ENCODE peak calls at places on chromosomes 7 and 10, in six cellular contexts. One of them, this sample, is unnamed. For H3K9me3, the result is how much of the 10 kb centered on the place peaks cover.

GRCh38 chr7:485188-486081 is 34.2 kb downstream of the PDGFA start:
- DNase-seq in fibroblast of lung: no peak
- DNase-seq in PC-3: peak
- DNase-seq in neuronal stem cell: no peak
- DNase-seq in mammary epithelial cell: peak
- DNase-seq in A549: no peak
- DNase-seq in this sample: peak

GRCh38 chr7:140674356-140674800 is 1.6 kb downstream of the ADCK2 start:
- DNase-seq in fibroblast of lung: no peak
- DNase-seq in PC-3: peak
- DNase-seq in neuronal stem cell: no peak
- DNase-seq in mammary epithelial cell: no peak
- DNase-seq in A549: no peak
- DNase-seq in this sample: no peak

GRCh38 chr7:11737723-11738122 is 94.3 kb downstream of the THSD7A start:
- DNase-seq in fibroblast of lung: peak
- DNase-seq in PC-3: peak
- DNase-seq in neuronal stem cell: no peak
- DNase-seq in mammary epithelial cell: no peak
- DNase-seq in A549: no peak
- DNase-seq in this sample: peak

GRCh38 chr10:69629897-69630650 is at the start of gene FAM241B:
- DNase-seq in fibroblast of lung: peak
- DNase-seq in PC-3: peak
- DNase-seq in neuronal stem cell: peak
- DNase-seq in mammary epithelial cell: peak
- DNase-seq in A549: peak
- DNase-seq in this sample: peak

GRCh38 chr10:50577681-50578350 is 45.9 kb downstream of the SGMS1 start:
- DNase-seq in fibroblast of lung: peak
- DNase-seq in PC-3: peak
- DNase-seq in neuronal stem cell: no peak
- DNase-seq in mammary epithelial cell: no peak
- DNase-seq in A549: no peak
- DNase-seq in this sample: peak

GRCh38 chr10:9331583-9332008 is 1277.1 kb downstream of the GATA3 start:
- DNase-seq in fibroblast of lung: peak
- DNase-seq in PC-3: peak
- DNase-seq in neuronal stem cell: peak
- DNase-seq in mammary epithelial cell: peak
- DNase-seq in A549: peak
- DNase-seq in this sample: peak

GRCh38 chr7:112266595-112267270 is 60.2 kb downstream of the ZNF277 start:
- DNase-seq in fibroblast of lung: peak
- DNase-seq in PC-3: peak
- DNase-seq in neuronal stem cell: no peak
- DNase-seq in mammary epithelial cell: peak
- DNase-seq in A549: no peak
- DNase-seq in this sample: peak

GRCh38 chr7:262251-262572 is 27.8 kb upstream of the FOXL3 start:
- DNase-seq in fibroblast of lung: no peak
- DNase-seq in PC-3: no peak
- DNase-seq in neuronal stem cell: no peak
- DNase-seq in mammary epithelial cell: no peak
- DNase-seq in A549: no peak
- DNase-seq in this sample: no peak

GRCh38 chr10:108358912-108359311 is 1194.4 kb upstream of the SORCS1 start:
- DNase-seq in fibroblast of lung: peak
- DNase-seq in PC-3: peak
- DNase-seq in neuronal stem cell: no peak
- DNase-seq in mammary epithelial cell: peak
- DNase-seq in A549: peak
- DNase-seq in this sample: peak
- H3K9me3 ChIP-seq in fibroblast of lung: under half
- H3K9me3 ChIP-seq in PC-3: under half
- H3K9me3 ChIP-seq in neuronal stem cell: under half
- H3K9me3 ChIP-seq in mammary epithelial cell: under half
- H3K9me3 ChIP-seq in A549: under half
- H3K9me3 ChIP-seq in this sample: under half

GRCh38 chr10:131906269-131906639 is 5.4 kb downstream of the PPP2R2D start:
- DNase-seq in fibroblast of lung: no peak
- DNase-seq in PC-3: no peak
- DNase-seq in neuronal stem cell: no peak
- DNase-seq in mammary epithelial cell: no peak
- DNase-seq in A549: no peak
- DNase-seq in this sample: no peak

GRCh38 chr10:131905603-131906268 is 4.9 kb downstream of the PPP2R2D start:
- DNase-seq in fibroblast of lung: no peak
- DNase-seq in PC-3: no peak
- DNase-seq in neuronal stem cell: no peak
- DNase-seq in mammary epithelial cell: no peak
- DNase-seq in A549: no peak
- DNase-seq in this sample: no peak

GRCh38 chr10:131902691-131903090 is 1.9 kb downstream of the PPP2R2D start:
- DNase-seq in fibroblast of lung: no peak
- DNase-seq in PC-3: no peak
- DNase-seq in neuronal stem cell: no peak
- DNase-seq in mammary epithelial cell: no peak
- DNase-seq in A549: no peak
- DNase-seq in this sample: no peak

GRCh38 chr10:131907679-131908078 is 6.9 kb downstream of the PPP2R2D start:
- DNase-seq in fibroblast of lung: no peak
- DNase-seq in PC-3: no peak
- DNase-seq in neuronal stem cell: no peak
- DNase-seq in mammary epithelial cell: no peak
- DNase-seq in A549: no peak
- DNase-seq in this sample: no peak

GRCh38 chr10:131905279-131905595 is 4.4 kb downstream of the PPP2R2D start:
- DNase-seq in fibroblast of lung: no peak
- DNase-seq in PC-3: no peak
- DNase-seq in neuronal stem cell: no peak
- DNase-seq in mammary epithelial cell: no peak
- DNase-seq in A549: no peak
- DNase-seq in this sample: no peak
- H3K4me3 ChIP-seq in fibroblast of lung: no peak
- H3K4me3 ChIP-seq in PC-3: no peak
- H3K4me3 ChIP-seq in neuronal stem cell: no peak
- H3K4me3 ChIP-seq in mammary epithelial cell: no peak
- H3K4me3 ChIP-seq in A549: no peak
- H3K4me3 ChIP-seq in this sample: no peak

GRCh38 chr7:147400221-147400689 is 1190.3 kb upstream of the C7orf33 start:
- DNase-seq in fibroblast of lung: peak
- DNase-seq in PC-3: no peak
- DNase-seq in neuronal stem cell: no peak
- DNase-seq in mammary epithelial cell: no peak
- DNase-seq in A549: no peak
- DNase-seq in this sample: peak
- H3K4me2 ChIP-seq in fibroblast of lung: peak
- H3K4me2 ChIP-seq in PC-3: no peak
- H3K4me2 ChIP-seq in neuronal stem cell: no peak
- H3K4me2 ChIP-seq in mammary epithelial cell: no peak
- H3K4me2 ChIP-seq in A549: no peak
- H3K4me2 ChIP-seq in this sample: peak

DNA sequence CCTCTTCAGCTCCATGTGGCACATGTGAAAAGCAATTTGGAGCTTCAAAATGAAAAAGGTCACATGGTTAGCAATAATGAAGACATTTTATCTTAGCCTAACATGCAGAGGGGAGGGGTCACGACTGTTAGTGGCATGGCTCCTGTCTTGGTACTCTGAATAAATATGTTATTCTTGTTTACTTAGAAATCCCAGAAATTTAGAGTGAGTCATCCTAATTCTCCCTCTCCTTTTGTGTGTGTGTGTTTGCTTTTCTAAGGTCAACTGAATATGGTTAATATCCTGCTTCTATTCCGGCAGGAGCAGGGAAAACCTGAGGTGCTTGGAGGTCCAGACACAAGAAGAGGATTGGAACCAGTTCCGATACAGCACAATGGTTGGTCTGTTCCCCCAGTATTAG is 17.6 kb downstream of the BCCIP start:
- DNase-seq in fibroblast of lung: peak
- DNase-seq in PC-3: peak
- DNase-seq in neuronal stem cell: no peak
- DNase-seq in mammary epithelial cell: no peak
- DNase-seq in A549: no peak
- DNase-seq in this sample: no peak
- H3K9me3 ChIP-seq in fibroblast of lung: under half
- H3K9me3 ChIP-seq in PC-3: under half
- H3K9me3 ChIP-seq in neuronal stem cell: under half
- H3K9me3 ChIP-seq in mammary epithelial cell: under half
- H3K9me3 ChIP-seq in A549: under half
- H3K9me3 ChIP-seq in this sample: under half

This sample was measured in GM23248.